ENCODE peak calls at places on chromosomes 12 and 14, in seven cellular contexts. V is H1, O is GM12878, M is K562, I is SK-N-SH, Z is GM12891, S is HepG2. Y is an unnamed sample.

GRCh38 chr12:114131824-114132223 is 165.7 kb upstream of the RBM19 start:
- DNase-seq in V (no peak), O (no peak), M (no peak), I (no peak), Z (no peak), S (no peak), Y (no peak)

GRCh38 chr14:59435987-59436386 is 29.2 kb downstream of the GPR135 start:
- DNase-seq in V (no peak), O (no peak), M (no peak), I (no peak), Z (no peak), S (no peak), Y (no peak)

GRCh38 chr14:75452900-75453816 is 25.3 kb downstream of the JDP2 start:
- DNase-seq in V (peak), O (no peak), M (no peak), I (peak), Z (no peak), S (peak), Y (no peak)

GRCh38 chr12:108635997-108636808 is 2.5 kb upstream of the SELPLG start:
- DNase-seq in V (no peak), O (no peak), M (no peak), I (no peak), Z (no peak), S (no peak), Y (no peak)

GRCh38 chr12:12562585-12563245 is at the start of gene DUSP16:
- DNase-seq in V (peak), O (peak), M (peak), I (peak), Z (peak), S (peak), Y (peak)

GRCh38 chr12:76259660-76260389 is 88.4 kb downstream of the BBS10 start:
- DNase-seq in V (no peak), O (no peak), M (no peak), I (no peak), Z (no peak), S (no peak), Y (no peak)

GRCh38 chr12:30622509-30622908 is 73.2 kb downstream of the IPO8 start:
- DNase-seq in V (no peak), O (peak), M (peak), I (no peak), Z (peak), S (no peak), Y (peak)

GRCh38 chr14:103332143-103332919 is 1.7 kb upstream of the EIF5 start:
- DNase-seq in V (no peak), O (no peak), M (peak), I (no peak), Z (no peak), S (no peak), Y (no peak)

GRCh38 chr12:57722716-57723629 is 15.6 kb downstream of the AGAP2 start:
- DNase-seq in V (no peak), O (no peak), M (no peak), I (no peak), Z (peak), S (no peak), Y (no peak)

GRCh38 chr12:41795910-41796309 is 348.8 kb downstream of the GXYLT1 start:
- DNase-seq in V (peak), O (no peak), M (no peak), I (peak), Z (no peak), S (no peak), Y (no peak)

GRCh38 chr12:52139579-52140062 is 52.2 kb downstream of the KRT80 start:
- DNase-seq in V (no peak), O (no peak), M (peak), I (peak), Z (no peak), S (no peak), Y (peak)

GRCh38 chr14:37708481-37708880 is 113.1 kb downstream of the TTC6 start:
- DNase-seq in V (no peak), O (no peak), M (no peak), I (no peak), Z (no peak), S (no peak), Y (no peak)

GRCh38 chr14:26856832-26857508 is 259.1 kb upstream of the NOVA1 start:
- DNase-seq in V (no peak), O (no peak), M (no peak), I (no peak), Z (no peak), S (no peak), Y (no peak)

GRCh38 chr14:34059925-34060746 is 109.3 kb upstream of the EGLN3 start:
- DNase-seq in V (no peak), O (no peak), M (peak), I (peak), Z (peak), S (peak), Y (peak)

GRCh38 chr12:62259311-62259992 is 752 bp upstream of the USP15 start:
- DNase-seq in V (no peak), O (no peak), M (no peak), I (peak), Z (no peak), S (peak), Y (no peak)

GRCh38 chr12:117212563-117213190 is 22.4 kb upstream of the FBXO21 start:
- DNase-seq in V (peak), O (no peak), M (peak), I (peak), Z (peak), S (peak), Y (peak)

GRCh38 chr12:104942075-104942474 is 16.0 kb downstream of the SLC41A2 start:
- DNase-seq in V (no peak), O (no peak), M (no peak), I (no peak), Z (no peak), S (no peak), Y (no peak)

GRCh38 chr12:11885261-11886038 is 185.3 kb upstream of the BCL2L14 start:
- DNase-seq in V (no peak), O (no peak), M (no peak), I (no peak), Z (no peak), S (peak), Y (no peak)

GRCh38 chr14:99321236-99321925 is 49.4 kb upstream of the BCL11B start:
- DNase-seq in V (no peak), O (no peak), M (no peak), I (no peak), Z (no peak), S (no peak), Y (no peak)
- TF ChIP-seq POLR2AphosphoS5 in V (no peak), O (no peak), M (no peak), I (no peak), Z (no peak), S (peak), Y (no peak)

GRCh38 chr14:52473557-52473956 is 78.7 kb downstream of the TXNDC16 start:
- DNase-seq in V (no peak), O (no peak), M (peak), I (peak), Z (no peak), S (peak), Y (no peak)
- TF ChIP-seq TAF1 in V (no peak), O (no peak), M (no peak), I (no peak), Z (no peak), S (no peak), Y (no peak)

GRCh38 chr14:20614038-20614840 is 23.1 kb upstream of the RNASE12 start:
- DNase-seq in V (no peak), O (no peak), M (no peak), I (no peak), Z (no peak), S (no peak), Y (no peak)

GRCh38 chr14:20615996-20616395 is 24.8 kb upstream of the RNASE12 start:
- DNase-seq in V (no peak), O (no peak), M (no peak), I (no peak), Z (no peak), S (peak), Y (no peak)

GRCh38 chr14:20612403-20612802 is 21.2 kb upstream of the RNASE12 start:
- DNase-seq in V (no peak), O (no peak), M (no peak), I (no peak), Z (no peak), S (no peak), Y (no peak)

GRCh38 chr14:20611277-20611676 is 20.1 kb upstream of the RNASE12 start:
- DNase-seq in V (no peak), O (no peak), M (no peak), I (no peak), Z (no peak), S (no peak), Y (no peak)

DNA sequence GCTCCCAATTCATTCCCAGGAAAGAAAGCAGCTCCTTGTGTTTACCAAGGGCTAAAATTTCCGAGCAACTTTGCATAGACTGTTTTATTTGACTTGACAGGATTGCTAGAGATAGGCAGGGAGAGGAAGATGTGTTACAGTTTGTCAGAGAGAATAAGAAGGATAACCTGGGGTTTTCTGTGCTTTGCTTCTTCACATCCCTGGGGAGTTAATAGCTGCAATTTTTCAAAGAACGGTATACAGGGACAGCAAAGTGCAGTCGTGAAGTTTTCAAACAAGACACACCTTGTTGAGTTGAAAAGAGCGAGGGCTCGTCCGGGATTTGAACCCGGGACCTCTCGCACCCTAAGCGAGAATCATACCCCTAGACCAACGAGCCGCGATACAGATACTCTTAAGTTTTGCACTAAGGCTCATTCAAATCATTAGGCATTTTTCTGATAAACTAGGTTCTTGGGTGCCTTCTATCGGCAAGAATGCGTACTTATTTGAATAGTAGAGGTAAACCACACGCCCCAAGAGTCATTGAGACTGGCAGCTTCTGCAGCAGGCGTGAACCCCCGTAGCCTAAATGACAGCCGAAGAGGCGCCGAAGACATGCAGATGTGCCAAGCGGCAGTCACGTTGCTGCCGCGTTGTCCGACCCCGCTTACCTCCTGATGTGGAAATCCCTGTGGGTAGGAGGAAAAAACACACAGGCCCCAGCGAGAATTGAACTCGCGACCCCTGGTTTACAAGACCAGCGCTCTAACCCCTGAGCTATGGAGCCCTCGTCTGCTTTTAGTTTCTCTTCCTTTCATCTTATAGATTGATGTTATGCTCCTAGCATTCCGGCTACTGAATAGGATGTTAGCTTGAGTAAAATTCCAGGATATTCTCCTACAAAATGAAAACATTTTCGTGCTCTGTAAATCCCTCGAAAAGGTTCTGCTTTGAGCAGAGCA is 22.2 kb upstream of the RNASE12 start:
- DNase-seq in V (peak), O (peak), M (peak), I (peak), Z (no peak), S (peak), Y (no peak)
- TF ChIP-seq POLR2AphosphoS5 in V (no peak), O (no peak), M (no peak), I (no peak), Z (no peak), S (no peak), Y (no peak)

GRCh38 chr14:77866932-77867331 is 67.0 kb downstream of the ADCK1 start:
- DNase-seq in V (no peak), O (no peak), M (no peak), I (no peak), Z (no peak), S (no peak), Y (no peak)

GRCh38 chr14:77869350-77869749 is 69.4 kb downstream of the ADCK1 start:
- DNase-seq in V (no peak), O (no peak), M (no peak), I (no peak), Z (no peak), S (no peak), Y (no peak)

GRCh38 chr14:77867476-77867875 is 67.6 kb downstream of the ADCK1 start:
- DNase-seq in V (no peak), O (no peak), M (no peak), I (peak), Z (no peak), S (no peak), Y (no peak)

GRCh38 chr14:77870646-77871045 is 70.7 kb downstream of the ADCK1 start:
- DNase-seq in V (no peak), O (no peak), M (no peak), I (no peak), Z (no peak), S (no peak), Y (no peak)

DNA sequence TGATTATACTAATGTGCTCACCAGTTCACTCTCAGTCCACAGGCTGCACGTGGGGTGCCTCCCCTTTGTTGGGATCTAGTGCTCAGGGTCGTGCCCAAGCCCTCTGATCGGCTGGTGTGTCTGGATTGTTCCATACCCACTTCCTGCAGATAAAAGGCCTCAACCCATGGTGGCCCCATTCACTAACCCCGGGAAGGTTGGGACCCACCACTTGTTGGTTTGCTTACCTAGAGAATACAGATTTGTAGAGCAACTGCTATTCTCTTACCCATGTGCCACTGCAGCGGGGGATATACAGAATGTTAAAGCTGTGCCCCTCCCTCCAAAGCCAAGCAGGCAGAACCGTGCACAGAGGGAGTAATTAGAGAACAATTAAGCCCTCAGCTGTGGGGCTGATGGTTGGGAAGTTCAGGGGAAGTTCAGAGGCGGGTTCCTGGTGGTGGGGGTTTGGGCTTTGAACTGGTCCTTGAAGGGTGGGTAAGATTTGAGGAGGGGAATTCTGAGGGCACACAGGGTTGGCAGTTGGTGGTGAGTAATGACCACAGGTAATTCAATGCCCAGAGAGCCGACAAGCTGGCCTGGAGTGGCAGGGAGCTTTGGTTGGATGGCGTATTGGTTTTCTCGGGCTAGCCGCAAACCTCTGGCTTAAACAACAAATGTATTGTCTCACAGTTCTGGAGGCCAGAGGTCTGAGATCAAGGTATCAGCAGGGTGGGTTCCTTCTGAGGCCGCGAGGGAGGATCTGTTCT is 68.8 kb downstream of the ADCK1 start:
- DNase-seq in V (no peak), O (no peak), M (no peak), I (no peak), Z (no peak), S (no peak), Y (no peak)
- TF ChIP-seq TAF1 in V (no peak), O (no peak), M (no peak), I (no peak), Z (no peak), S (no peak), Y (no peak)

GRCh38 chr14:105863296-105864108 is 337.1 kb downstream of the TMEM121 start:
- DNase-seq in V (no peak), O (no peak), M (no peak), I (no peak), Z (peak), S (no peak), Y (no peak)
- TF ChIP-seq POLR2AphosphoS5 in V (no peak), O (no peak), M (no peak), I (no peak), Z (peak), S (no peak), Y (no peak)

Y was measured in GM12892.